ENCODE peak calls at places on chromosomes 3 and 15, in six cellular contexts. R is cardiac muscle cell, K is upper lobe of left lung, Z is psoas muscle, L is brain microvascular endothelial cell, W is uterus. Q is an unnamed sample.

GRCh38 chr3:37640636-37641375 is 220.9 kb upstream of the CTDSPL start:
- DNase-seq in R (no peak), K (peak; percentile 62), Z (no peak), L (no peak), W (no peak), Q (no peak)

GRCh38 chr3:179956416-179956830 is 80.3 kb downstream of the PEX5L start:
- DNase-seq in R (no peak), K (no peak), Z (no peak), L (no peak), W (no peak), Q (no peak)

GRCh38 chr15:29611057-29611456 is 211.2 kb downstream of the TJP1 start:
- DNase-seq in R (no peak), K (no peak), Z (no peak), L (no peak), W (no peak), Q (no peak)

GRCh38 chr3:126300001-126300760 is 57.0 kb downstream of the KLF15 start:
- DNase-seq in R (no peak), K (peak; percentile 40), Z (no peak), L (no peak), W (no peak), Q (no peak)

GRCh38 chr3:159798951-159799350 is 189.7 kb upstream of the IL12A start:
- DNase-seq in R (peak; percentile 20), K (no peak), Z (no peak), L (no peak), W (no peak), Q (no peak)

GRCh38 chr3:73467211-73467610 is 157.5 kb downstream of the PDZRN3 start:
- DNase-seq in R (no peak), K (no peak), Z (no peak), L (no peak), W (no peak), Q (no peak)

GRCh38 chr3:189629803-189630455 is 1.3 kb upstream of the TP63 start:
- DNase-seq in R (no peak), K (no peak), Z (peak; percentile 21), L (no peak), W (peak; percentile 24), Q (no peak)

GRCh38 chr15:33960160-33960559 is 8.1 kb upstream of the CHRM5 start:
- DNase-seq in R (no peak), K (no peak), Z (no peak), L (no peak), W (no peak), Q (no peak)

GRCh38 chr3:156812521-156813335 is 13.4 kb upstream of the LEKR1 start:
- DNase-seq in R (no peak), K (no peak), Z (no peak), L (peak; percentile 93), W (no peak), Q (no peak)

GRCh38 chr3:23041918-23042696 is 161.0 kb upstream of the UBE2E2 start:
- DNase-seq in R (no peak), K (no peak), Z (no peak), L (peak; percentile 47), W (no peak), Q (no peak)

GRCh38 chr3:47082519-47082918 is 81.4 kb downstream of the SETD2 start:
- DNase-seq in R (no peak), K (no peak), Z (no peak), L (no peak), W (no peak), Q (no peak)

GRCh38 chr3:128278761-128279593 is 125.7 kb downstream of the EEFSEC start:
- DNase-seq in R (peak; percentile 30), K (peak; percentile 92), Z (peak; percentile 66), L (peak; percentile 43), W (peak; percentile 85), Q (peak; percentile 26)

GRCh38 chr3:156899951-156900350 is 73.8 kb downstream of the LEKR1 start:
- DNase-seq in R (no peak), K (no peak), Z (no peak), L (no peak), W (no peak), Q (no peak)

GRCh38 chr3:56366641-56366984 is 101.7 kb downstream of the ERC2 start:
- DNase-seq in R (no peak), K (no peak), Z (no peak), L (peak; percentile 22), W (no peak), Q (no peak)

GRCh38 chr3:166110102-166110501 is 272.9 kb upstream of the BCHE start:
- DNase-seq in R (no peak), K (no peak), Z (no peak), L (no peak), W (no peak), Q (no peak)

GRCh38 chr3:155869664-155870063 is 786 bp upstream of the GMPS start:
- DNase-seq in R (no peak), K (no peak), Z (no peak), L (no peak), W (no peak), Q (no peak)

GRCh38 chr3:74992898-74993297 is 378.4 kb upstream of the CNTN3 start:
- DNase-seq in R (no peak), K (no peak), Z (no peak), L (no peak), W (no peak), Q (no peak)

GRCh38 chr15:99454941-99455795 is 110.6 kb upstream of the MEF2A start:
- DNase-seq in R (peak; percentile 94), K (no peak), Z (peak; percentile 87), L (peak; percentile 96), W (peak; percentile 87), Q (no peak)

GRCh38 chr3:18047052-18047451 is 304.6 kb upstream of the TBC1D5 start:
- DNase-seq in R (no peak), K (no peak), Z (no peak), L (no peak), W (no peak), Q (no peak)

GRCh38 chr3:131526801-131527347 is 24.1 kb upstream of the MRPL3 start:
- DNase-seq in R (peak; percentile 46), K (peak; percentile 83), Z (peak; percentile 43), L (peak; percentile 34), W (no peak), Q (peak; percentile 42)

GRCh38 chr3:72354486-72354885 is 493.8 kb downstream of the SHQ1 start:
- DNase-seq in R (no peak), K (no peak), Z (no peak), L (no peak), W (no peak), Q (no peak)

GRCh38 chr3:15279671-15280402 is 52.5 kb downstream of the SH3BP5 start:
- DNase-seq in R (no peak), K (no peak), Z (no peak), L (no peak), W (no peak), Q (no peak)

GRCh38 chr3:120029749-120030148 is 64.5 kb downstream of the GSK3B start:
- DNase-seq in R (no peak), K (no peak), Z (no peak), L (no peak), W (no peak), Q (no peak)

GRCh38 chr3:143832433-143832832 is 15.8 kb downstream of the SLC9A9 start:
- DNase-seq in R (no peak), K (no peak), Z (no peak), L (peak; percentile 18), W (no peak), Q (no peak)

GRCh38 chr15:51104512-51104911 is 9.8 kb upstream of the TNFAIP8L3 start:
- DNase-seq in R (no peak), K (no peak), Z (peak; percentile 63), L (no peak), W (peak; percentile 91), Q (no peak)

GRCh38 chr3:11168881-11169805 is 14.8 kb downstream of the HRH1 start:
- DNase-seq in R (no peak), K (no peak), Z (no peak), L (no peak), W (no peak), Q (no peak)

GRCh38 chr3:69084326-69084667 is 440 bp upstream of the ARL6IP5 start:
- DNase-seq in R (peak; percentile 24), K (no peak), Z (no peak), L (peak; percentile 60), W (no peak), Q (no peak)

GRCh38 chr3:133466531-133467386 is 66.9 kb downstream of the BFSP2 start:
- DNase-seq in R (no peak), K (no peak), Z (peak; percentile 35), L (no peak), W (no peak), Q (no peak)

GRCh38 chr3:153285194-153285641 is 123.2 kb downstream of the RAP2B start:
- DNase-seq in R (peak; percentile 5), K (no peak), Z (no peak), L (peak; percentile 27), W (no peak), Q (no peak)

GRCh38 chr3:185584681-185585080 is 1.4 kb upstream of the SENP2 start:
- DNase-seq in R (no peak), K (no peak), Z (no peak), L (no peak), W (no peak), Q (no peak)

GRCh38 chr15:45134046-45134445 is 4.3 kb downstream of the DUOX1 start:
- DNase-seq in R (no peak), K (peak; percentile 32), Z (no peak), L (no peak), W (no peak), Q (no peak)
- H3K27me3 ChIP-seq in R (peaks cover 78% of the 10 kb centered on the region), K (no peaks in the 10 kb centered on the region), Z (peaks cover 56% of the 10 kb centered on the region), L (peaks cover 55% of the 10 kb centered on the region), W (peaks cover 16% of the 10 kb centered on the region), Q (peaks cover 74% of the 10 kb centered on the region)

GRCh38 chr15:55744026-55744655 is 1.2 kb upstream of the PRTG start:
- DNase-seq in R (no peak), K (no peak), Z (no peak), L (no peak), W (no peak), Q (no peak)
- H3K27me3 ChIP-seq in R (no peaks in the 10 kb centered on the region), K (peaks cover 5% of the 10 kb centered on the region), Z (peaks cover 17% of the 10 kb centered on the region), L (no peaks in the 10 kb centered on the region), W (no peaks in the 10 kb centered on the region), Q (no peaks in the 10 kb centered on the region)

DNA sequence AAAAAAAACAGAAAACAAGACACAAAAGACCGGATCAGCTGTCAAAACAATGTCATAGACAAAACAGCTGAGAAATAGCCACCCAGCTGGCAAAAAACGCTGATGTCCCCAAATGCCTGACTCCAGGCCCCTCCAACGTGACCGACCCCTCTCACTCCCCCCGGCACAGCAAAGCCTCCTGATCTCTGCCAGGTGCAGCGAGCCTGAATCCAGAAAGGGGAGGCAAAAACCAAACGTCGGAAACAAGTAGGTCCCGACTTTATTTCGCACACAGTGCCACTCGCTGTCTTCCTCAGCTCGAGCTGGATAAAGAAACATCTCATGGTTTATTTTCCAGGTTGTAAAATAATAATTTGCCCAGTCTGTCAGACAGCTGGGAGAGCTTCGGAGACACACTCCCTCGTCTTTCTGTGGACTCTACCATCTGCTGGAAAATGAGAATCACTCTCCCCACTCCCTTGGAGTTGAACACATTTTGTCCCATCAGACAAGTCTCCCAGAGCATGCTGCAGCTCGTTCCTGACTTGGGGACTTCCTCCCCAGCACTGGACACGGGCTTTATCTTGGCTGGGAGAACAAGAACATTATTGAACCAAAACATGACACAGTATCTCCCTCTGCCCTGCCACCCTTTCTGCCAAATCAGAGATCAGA is 142.9 kb downstream of the NUP210 start:
- DNase-seq in R (no peak), K (no peak), Z (no peak), L (no peak), W (no peak), Q (no peak)
- H3K27me3 ChIP-seq in R (peaks cover 8% of the 10 kb centered on the region), K (no peaks in the 10 kb centered on the region), Z (peaks cover 9% of the 10 kb centered on the region), L (peaks cover 14% of the 10 kb centered on the region), W (no peaks in the 10 kb centered on the region), Q (no peaks in the 10 kb centered on the region)

DNA sequence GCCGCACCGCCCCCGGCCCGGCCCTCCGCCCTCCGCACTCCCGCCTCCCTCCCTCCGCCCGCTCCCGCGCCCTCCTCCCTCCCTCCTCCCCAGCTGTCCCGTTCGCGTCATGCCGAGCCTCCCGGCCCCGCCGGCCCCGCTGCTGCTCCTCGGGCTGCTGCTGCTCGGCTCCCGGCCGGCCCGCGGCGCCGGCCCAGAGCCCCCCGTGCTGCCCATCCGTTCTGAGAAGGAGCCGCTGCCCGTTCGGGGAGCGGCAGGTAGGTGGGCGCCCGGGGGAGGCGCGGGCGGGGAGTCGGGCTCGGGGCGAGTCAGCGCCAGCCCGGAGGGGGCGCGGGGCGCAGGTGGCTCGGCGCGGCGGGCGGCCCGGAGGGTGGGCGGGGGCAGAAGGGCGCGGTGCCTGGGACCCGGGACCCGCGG is 364 bp downstream of the CHRD start:
- DNase-seq in R (peak; percentile 83), K (peak; percentile 92), Z (peak; percentile 79), L (no peak), W (peak; percentile 83), Q (no peak)
- H3K27me3 ChIP-seq in R (peaks cover 14% of the 10 kb centered on the region), K (peaks cover 5% of the 10 kb centered on the region), Z (peaks cover 32% of the 10 kb centered on the region), L (peaks cover 44% of the 10 kb centered on the region), W (no peaks in the 10 kb centered on the region), Q (peaks cover 22% of the 10 kb centered on the region)